ENCODE peak calls at places on chromosome 13, in seven cellular contexts. S is NCI-H2029; T is activated CD4-positive, alpha-beta T cell treated with anti-CD3 and anti-CD28 coated beads, Interleukin-2, amount 50 U/mL, for 24 hours; H is NCI-H2081; L is breast epithelium; P is stimulated activated CD4-positive, alpha-beta T cell treated with anti-CD3 and anti-CD28 coated beads, Interleukin-12 subunit alpha, Interleukin-12 subunit beta, amount 100 ng/mL, for 4 hours; Q is effector memory CD8-positive, alpha-beta T cell. X is an unnamed sample.

GRCh38 chr13:43054803-43055802 is 31.7 kb downstream of the DNAJC15 start:
- DNase-seq in S (no peak), T (no peak), H (no peak), L (no peak), P (no peak), Q (no peak), X (peak; percentile 87)

GRCh38 chr13:66200555-66200954 is 1029.6 kb downstream of the PCDH9 start:
- DNase-seq in S (no peak), T (no peak), H (no peak), L (no peak), P (no peak), Q (no peak), X (no peak)

GRCh38 chr13:96650301-96650886 is 343.9 kb downstream of the OXGR1 start:
- DNase-seq in S (no peak), T (no peak), H (no peak), L (no peak), P (no peak), Q (no peak), X (no peak)

GRCh38 chr13:23753523-23753922 is 135.7 kb downstream of the MIPEP start:
- DNase-seq in S (no peak), T (no peak), H (no peak), L (no peak), P (no peak), Q (no peak), X (peak; percentile 31)

GRCh38 chr13:63774133-63774532 is 2358.5 kb upstream of the PCDH20 start:
- DNase-seq in S (no peak), T (no peak), H (no peak), L (no peak), P (no peak), Q (no peak), X (no peak)

GRCh38 chr13:78589206-78589605 is 14.1 kb downstream of the POU4F1 start:
- DNase-seq in S (no peak), T (no peak), H (no peak), L (no peak), P (no peak), Q (no peak), X (peak; percentile 94)

GRCh38 chr13:44093607-44094583 is 214.2 kb downstream of the LACC1 start:
- DNase-seq in S (no peak), T (no peak), H (no peak), L (no peak), P (no peak), Q (no peak), X (no peak)

GRCh38 chr13:71464673-71465072 is 402.3 kb downstream of the DACH1 start:
- DNase-seq in S (no peak), T (no peak), H (no peak), L (no peak), P (no peak), Q (no peak), X (no peak)

GRCh38 chr13:30191491-30192100 is 115.8 kb downstream of the KATNAL1 start:
- DNase-seq in S (no peak), T (no peak), H (no peak), L (no peak), P (no peak), Q (no peak), X (no peak)

GRCh38 chr13:70708744-70709143 is 600.5 kb upstream of the KLHL1 start:
- DNase-seq in S (no peak), T (no peak), H (no peak), L (no peak), P (no peak), Q (no peak), X (no peak)

GRCh38 chr13:59750860-59751259 is 412.9 kb downstream of the DIAPH3 start:
- DNase-seq in S (no peak), T (no peak), H (no peak), L (no peak), P (no peak), Q (no peak), X (peak; percentile 95)

GRCh38 chr13:20709782-20710181 is 6.3 kb downstream of the IL17D start:
- DNase-seq in S (no peak), T (no peak), H (no peak), L (no peak), P (no peak), Q (no peak), X (no peak)

GRCh38 chr13:43664700-43665191 is 122.0 kb downstream of the ENOX1 start:
- DNase-seq in S (no peak), T (no peak), H (no peak), L (no peak), P (no peak), Q (no peak), X (peak; percentile 21)

GRCh38 chr13:79194272-79194671 is 211.8 kb downstream of the RBM26 start:
- DNase-seq in S (no peak), T (no peak), H (no peak), L (no peak), P (no peak), Q (peak; percentile 27), X (no peak)

GRCh38 chr13:49869514-49869913 is 66.6 kb downstream of the SPRYD7 start:
- DNase-seq in S (no peak), T (no peak), H (no peak), L (no peak), P (no peak), Q (no peak), X (peak; percentile 73)

GRCh38 chr13:23960566-23961156 is 63.4 kb upstream of the C1QTNF9B start:
- DNase-seq in S (no peak), T (no peak), H (peak; percentile 23), L (no peak), P (no peak), Q (no peak), X (peak; percentile 80)

GRCh38 chr13:110388141-110388943 is 81.3 kb downstream of the COL4A2 start:
- DNase-seq in S (no peak), T (no peak), H (no peak), L (peak; percentile 50), P (no peak), Q (no peak), X (peak; percentile 33)

GRCh38 chr13:27665333-27665732 is 43.6 kb downstream of the POLR1D start:
- DNase-seq in S (no peak), T (no peak), H (no peak), L (no peak), P (no peak), Q (no peak), X (peak; percentile 69)

GRCh38 chr13:100089633-100090032 is 740 bp downstream of the PCCA start:
- DNase-seq in S (no peak), T (no peak), H (no peak), L (no peak), P (no peak), Q (no peak), X (no peak)

GRCh38 chr13:31485183-31485582 is 254.1 kb upstream of the RXFP2 start:
- DNase-seq in S (no peak), T (no peak), H (no peak), L (no peak), P (no peak), Q (no peak), X (no peak)

GRCh38 chr13:98570929-98571372 is 6.0 kb downstream of the STK24 start:
- DNase-seq in S (peak; percentile 9), T (no peak), H (no peak), L (no peak), P (no peak), Q (peak; percentile 20), X (no peak)

GRCh38 chr13:26075498-26075897 is 23.7 kb upstream of the SHISA2 start:
- DNase-seq in S (no peak), T (no peak), H (no peak), L (no peak), P (no peak), Q (no peak), X (peak; percentile 39)

GRCh38 chr13:98978280-98978679 is 416 bp upstream of the DOCK9 start:
- DNase-seq in S (no peak), T (no peak), H (no peak), L (no peak), P (no peak), Q (no peak), X (no peak)

GRCh38 chr13:23668557-23668956 is 98.3 kb downstream of the TNFRSF19 start:
- DNase-seq in S (no peak), T (no peak), H (no peak), L (no peak), P (no peak), Q (no peak), X (no peak)

GRCh38 chr13:60261432-60262351 is 98.0 kb upstream of the DIAPH3 start:
- DNase-seq in S (peak; percentile 79), T (no peak), H (peak; percentile 87), L (no peak), P (no peak), Q (no peak), X (peak; percentile 95)

GRCh38 chr13:81757348-81757950 is 1416.5 kb upstream of the SPRY2 start:
- DNase-seq in S (no peak), T (no peak), H (no peak), L (no peak), P (no peak), Q (no peak), X (no peak)

GRCh38 chr13:85651440-85651839 is 147.8 kb downstream of the SLITRK6 start:
- DNase-seq in S (no peak), T (no peak), H (no peak), L (no peak), P (no peak), Q (no peak), X (no peak)

GRCh38 chr13:113349491-113349890 is 14.4 kb downstream of the GRTP1 start:
- DNase-seq in S (no peak), T (no peak), H (no peak), L (no peak), P (no peak), Q (no peak), X (no peak)

GRCh38 chr13:31322702-31323101 is 122.9 kb downstream of the B3GLCT start:
- DNase-seq in S (no peak), T (no peak), H (no peak), L (no peak), P (no peak), Q (no peak), X (no peak)

GRCh38 chr13:91347996-91348905 is 764 bp downstream of the MIR17HG start:
- DNase-seq in S (no peak), T (peak; percentile 64), H (no peak), L (peak; percentile 31), P (peak; percentile 81), Q (peak; percentile 50), X (no peak)

GRCh38 chr13:46160474-46161066 is 21.4 kb downstream of the LCP1 start:
- DNase-seq in S (no peak), T (no peak), H (peak; percentile 43), L (no peak), P (no peak), Q (peak; percentile 39), X (peak; percentile 79)

GRCh38 chr13:49731766-49732165 is 40.5 kb upstream of the EBPL start:
- DNase-seq in S (no peak), T (no peak), H (no peak), L (no peak), P (no peak), Q (no peak), X (no peak)

GRCh38 chr13:27982361-27982760 is 6.1 kb downstream of the URAD start:
- DNase-seq in S (no peak), T (no peak), H (no peak), L (no peak), P (no peak), Q (no peak), X (no peak)

GRCh38 chr13:114020750-114021463 is 47.0 kb upstream of the C13orf46 start:
- DNase-seq in S (no peak), T (no peak), H (no peak), L (no peak), P (no peak), Q (no peak), X (no peak)